ENCODE peak calls at places on chromosomes 5 and 9, in eight cellular contexts. T, S, A, N, E, V, F and P are unnamed samples. For H3K4me1, the result is how much of the 10 kb centered on the place peaks cover.

GRCh38 chr9:135137398-135137832 is 49.9 kb downstream of the OLFM1 start:
- DNase-seq in T (peak), S (no peak), A (peak), N (no peak), E (peak), V (peak), F (no peak), P (no peak)

GRCh38 chr9:101536938-101537337 is 3.3 kb downstream of the RNF20 start:
- DNase-seq in T (peak), S (peak), A (peak), N (no peak), E (no peak), V (peak), F (peak), P (no peak)

GRCh38 chr5:171630047-171630669 is 155.5 kb upstream of the SMIM23 start:
- DNase-seq in T (peak), S (peak), A (peak), N (no peak), E (peak), V (peak), F (no peak), P (peak)

GRCh38 chr9:131874447-131874846 is 134.6 kb upstream of the RAPGEF1 start:
- DNase-seq in T (peak), S (no peak), A (no peak), N (no peak), E (no peak), V (no peak), F (no peak), P (no peak)

GRCh38 chr9:126698756-126699155 is 85.0 kb downstream of the LMX1B start:
- DNase-seq in T (no peak), S (no peak), A (no peak), N (no peak), E (no peak), V (no peak), F (no peak), P (no peak)

GRCh38 chr5:37207802-37208201 is 41.4 kb downstream of the CPLANE1 start:
- DNase-seq in T (no peak), S (no peak), A (no peak), N (no peak), E (no peak), V (no peak), F (no peak), P (no peak)

GRCh38 chr5:140342287-140342686 is 4.1 kb downstream of the HBEGF start:
- DNase-seq in T (no peak), S (no peak), A (peak), N (no peak), E (peak), V (peak), F (no peak), P (no peak)

GRCh38 chr9:77764894-77765780 is 117.0 kb upstream of the GNA14 start:
- DNase-seq in T (peak), S (peak), A (peak), N (no peak), E (peak), V (peak), F (peak), P (peak)

GRCh38 chr5:173923236-173924104 is 35.3 kb downstream of the CPEB4 start:
- DNase-seq in T (peak), S (no peak), A (peak), N (no peak), E (no peak), V (no peak), F (no peak), P (no peak)

GRCh38 chr9:91419222-91420191 is 4.1 kb downstream of the NFIL3 start:
- DNase-seq in T (no peak), S (peak), A (peak), N (peak), E (peak), V (peak), F (peak), P (no peak)

GRCh38 chr5:129506092-129506491 is 46.0 kb downstream of the ADAMTS19 start:
- DNase-seq in T (no peak), S (peak), A (no peak), N (no peak), E (no peak), V (no peak), F (no peak), P (peak)

GRCh38 chr5:56311306-56311904 is 78.3 kb upstream of the ANKRD55 start:
- DNase-seq in T (no peak), S (no peak), A (no peak), N (no peak), E (peak), V (no peak), F (no peak), P (no peak)

GRCh38 chr5:141760193-141760592 is 78.2 kb upstream of the ARAP3 start:
- DNase-seq in T (no peak), S (no peak), A (no peak), N (no peak), E (no peak), V (peak), F (no peak), P (no peak)

GRCh38 chr9:68500457-68501158 is 40.1 kb downstream of the TMEM252 start:
- DNase-seq in T (peak), S (no peak), A (peak), N (no peak), E (no peak), V (no peak), F (peak), P (no peak)

GRCh38 chr9:4994166-4994890 is 9.3 kb downstream of the JAK2 start:
- DNase-seq in T (no peak), S (no peak), A (no peak), N (no peak), E (no peak), V (no peak), F (no peak), P (no peak)

DNA sequence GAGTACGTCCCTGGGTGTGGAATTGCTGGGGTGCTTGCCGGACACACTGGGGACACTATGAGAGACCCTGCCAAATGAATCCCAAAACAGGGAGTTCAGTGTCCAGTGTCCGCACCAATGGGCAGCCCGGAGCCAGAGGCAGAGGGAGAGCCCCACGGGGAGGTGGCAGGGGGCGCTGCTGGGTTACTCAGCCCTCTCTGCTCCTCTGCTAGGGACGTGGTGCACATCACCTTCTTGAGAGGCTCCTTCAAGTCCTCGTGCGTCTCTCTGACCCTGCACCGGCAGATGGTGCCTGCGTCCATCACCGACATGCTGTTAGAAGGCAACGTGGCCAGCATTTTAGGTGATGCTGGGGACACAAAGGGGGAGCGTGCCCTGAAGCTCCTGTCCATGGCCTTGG is 20.8 kb downstream of the STKLD1 start:
- DNase-seq in T (peak), S (no peak), A (peak), N (no peak), E (no peak), V (no peak), F (no peak), P (no peak)
- TF ChIP-seq CTCF in T (peak), S (peak), A (peak), N (no peak), E (no peak), V (peak), F (peak), P (peak)

GRCh38 chr9:1535051-1535450 is 480.1 kb upstream of the SMARCA2 start:
- DNase-seq in T (no peak), S (no peak), A (no peak), N (no peak), E (no peak), V (no peak), F (no peak), P (no peak)

GRCh38 chr9:1531411-1531903 is 481.3 kb downstream of the DMRT2 start:
- DNase-seq in T (no peak), S (no peak), A (no peak), N (no peak), E (no peak), V (no peak), F (no peak), P (no peak)

GRCh38 chr9:1535599-1535998 is 479.5 kb upstream of the SMARCA2 start:
- DNase-seq in T (no peak), S (no peak), A (no peak), N (no peak), E (no peak), V (no peak), F (no peak), P (no peak)

GRCh38 chr9:1530681-1531080 is 480.5 kb downstream of the DMRT2 start:
- DNase-seq in T (no peak), S (no peak), A (no peak), N (no peak), E (no peak), V (no peak), F (no peak), P (no peak)

DNA sequence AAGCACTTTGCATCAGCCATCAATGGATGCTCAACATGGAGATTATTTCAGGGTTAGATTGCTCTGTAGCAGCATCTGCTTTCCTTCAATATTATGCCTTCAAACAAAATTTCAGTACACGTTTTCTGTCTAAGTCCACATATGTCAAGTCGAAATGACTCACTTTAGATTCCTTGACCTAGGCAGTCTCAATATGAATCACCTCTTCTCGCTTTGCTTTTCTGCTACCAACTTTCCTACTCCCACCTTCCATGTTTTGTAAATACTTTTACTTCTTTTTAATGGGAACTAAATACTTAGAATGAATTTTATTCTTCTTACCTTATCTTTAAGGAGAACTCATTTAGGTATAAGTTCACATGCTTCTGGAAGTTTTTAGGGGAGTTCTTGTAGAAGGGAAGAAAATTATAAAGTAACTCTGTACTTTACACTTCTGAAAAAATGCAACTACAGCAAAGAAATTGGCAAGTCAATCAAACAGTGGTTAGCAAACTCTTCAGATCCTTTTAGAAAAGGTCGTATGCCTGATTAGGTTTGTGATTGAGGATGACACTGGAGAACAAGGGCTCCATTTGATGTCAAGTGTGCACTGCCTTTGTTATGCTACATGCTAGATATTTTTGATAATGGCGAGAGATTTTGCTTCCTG is 478.5 kb upstream of the SMARCA2 start:
- DNase-seq in T (no peak), S (no peak), A (no peak), N (no peak), E (no peak), V (no peak), F (no peak), P (no peak)
- H3K4me1 ChIP-seq in T (under half), S (under half), A (under half), N (under half), E (under half), V (under half), F (under half), P (under half)

GRCh38 chr9:80885894-80886293 is 803.5 kb downstream of the TLE1 start:
- DNase-seq in T (peak), S (no peak), A (peak), N (no peak), E (no peak), V (peak), F (no peak), P (no peak)
- TF ChIP-seq CTCF in T (peak), S (peak), A (peak), N (no peak), E (no peak), V (peak), F (peak), P (peak)

GRCh38 chr5:148969291-148969690 is 93.6 kb downstream of the SH3TC2 start:
- DNase-seq in T (no peak), S (no peak), A (no peak), N (no peak), E (no peak), V (no peak), F (no peak), P (no peak)

GRCh38 chr5:148966348-148966747 is 96.5 kb downstream of the SH3TC2 start:
- DNase-seq in T (no peak), S (peak), A (no peak), N (peak), E (peak), V (no peak), F (no peak), P (no peak)

GRCh38 chr5:148968311-148968710 is 94.6 kb downstream of the SH3TC2 start:
- DNase-seq in T (no peak), S (no peak), A (no peak), N (no peak), E (no peak), V (no peak), F (no peak), P (no peak)

GRCh38 chr5:148966937-148967336 is 95.9 kb downstream of the SH3TC2 start:
- DNase-seq in T (no peak), S (no peak), A (no peak), N (no peak), E (no peak), V (no peak), F (no peak), P (no peak)

DNA sequence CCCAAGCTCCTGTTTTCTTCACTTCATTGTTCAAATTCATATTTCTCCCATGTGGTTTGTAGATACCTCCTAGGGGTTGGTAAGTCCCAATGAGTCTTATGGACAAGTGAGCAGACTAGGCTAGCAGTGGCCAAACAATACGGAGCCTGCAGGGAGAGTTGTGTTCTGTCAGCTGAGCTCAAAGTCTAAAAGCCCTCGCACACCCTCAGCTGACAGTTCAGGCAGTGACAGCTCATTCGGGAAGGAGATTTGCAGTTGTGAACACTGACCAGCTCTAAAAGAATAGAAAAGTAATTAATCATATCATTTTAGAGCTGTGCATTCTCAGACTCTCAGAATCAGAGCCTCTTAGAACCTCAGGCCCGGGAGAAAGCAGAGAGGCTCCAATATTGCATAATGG is 95.1 kb downstream of the SH3TC2 start:
- DNase-seq in T (no peak), S (no peak), A (no peak), N (no peak), E (no peak), V (no peak), F (peak), P (no peak)
- H3K4me1 ChIP-seq in T (under half), S (under half), A (under half), N (half or more), E (under half), V (under half), F (under half), P (under half)

GRCh38 chr5:96742519-96742918 is 65.2 kb downstream of the ERAP1 start:
- DNase-seq in T (no peak), S (no peak), A (no peak), N (no peak), E (no peak), V (no peak), F (no peak), P (no peak)
- TF ChIP-seq CTCF in T (no peak), S (no peak), A (no peak), N (no peak), E (no peak), V (no peak), F (no peak), P (no peak)